ENCODE peak calls at places on chromosomes 12 and 14, in eight cellular contexts. J, P, G, T, E, D, Y and N are unnamed samples.

GRCh38 chr12:107610030-107610859 is 75.4 kb upstream of the PWP1 start:
- DNase-seq in J (peak), P (no peak), G (no peak), T (peak), E (no peak), D (peak), Y (no peak), N (peak)

GRCh38 chr12:82529954-82530353 is 156.8 kb upstream of the TMTC2 start:
- DNase-seq in J (no peak), P (no peak), G (no peak), T (no peak), E (no peak), D (no peak), Y (no peak), N (no peak)

GRCh38 chr12:121455766-121456420 is 56.0 kb downstream of the RNF34 start:
- DNase-seq in J (no peak), P (no peak), G (no peak), T (no peak), E (no peak), D (no peak), Y (no peak), N (no peak)

GRCh38 chr14:28875937-28876910 is 109.6 kb downstream of the FOXG1 start:
- DNase-seq in J (peak), P (no peak), G (no peak), T (no peak), E (no peak), D (no peak), Y (no peak), N (no peak)

GRCh38 chr14:77039285-77040058 is 11.0 kb upstream of the IRF2BPL start:
- DNase-seq in J (peak), P (no peak), G (no peak), T (no peak), E (no peak), D (no peak), Y (no peak), N (no peak)

GRCh38 chr14:20781805-20782204 is 737 bp downstream of the RNASE6 start:
- DNase-seq in J (peak), P (no peak), G (no peak), T (no peak), E (no peak), D (no peak), Y (no peak), N (no peak)

GRCh38 chr12:27861428-27862167 is 81.6 kb upstream of the MANSC4 start:
- DNase-seq in J (no peak), P (no peak), G (peak), T (no peak), E (peak), D (no peak), Y (peak), N (no peak)

GRCh38 chr14:101556566-101557320 is 4.6 kb upstream of the DIO3 start:
- DNase-seq in J (no peak), P (no peak), G (no peak), T (no peak), E (no peak), D (no peak), Y (peak), N (peak)

GRCh38 chr12:47408171-47408871 is 297.5 kb downstream of the RPAP3 start:
- DNase-seq in J (no peak), P (no peak), G (peak), T (no peak), E (no peak), D (no peak), Y (no peak), N (peak)

GRCh38 chr12:75990189-75990912 is 41.2 kb downstream of the PHLDA1 start:
- DNase-seq in J (no peak), P (no peak), G (no peak), T (no peak), E (no peak), D (no peak), Y (no peak), N (no peak)

GRCh38 chr12:57740656-57741412 is 2.3 kb upstream of the AGAP2 start:
- DNase-seq in J (no peak), P (no peak), G (peak), T (no peak), E (no peak), D (no peak), Y (peak), N (no peak)

GRCh38 chr12:74725154-74725553 is 187.5 kb downstream of the ATXN7L3B start:
- DNase-seq in J (peak), P (no peak), G (no peak), T (no peak), E (no peak), D (no peak), Y (no peak), N (peak)

GRCh38 chr12:16482726-16483125 is 123.2 kb downstream of the LMO3 start:
- DNase-seq in J (no peak), P (no peak), G (no peak), T (no peak), E (no peak), D (no peak), Y (no peak), N (no peak)

GRCh38 chr14:71429900-71430299 is 502.3 kb upstream of the RGS6 start:
- DNase-seq in J (no peak), P (no peak), G (no peak), T (no peak), E (no peak), D (no peak), Y (no peak), N (no peak)

GRCh38 chr12:14417717-14418116 is 52.2 kb downstream of the ATF7IP start:
- DNase-seq in J (peak), P (peak), G (no peak), T (peak), E (peak), D (peak), Y (peak), N (peak)

GRCh38 chr14:104352493-104353220 is 214.3 kb downstream of the KIF26A start:
- DNase-seq in J (no peak), P (no peak), G (no peak), T (no peak), E (peak), D (no peak), Y (no peak), N (no peak)

GRCh38 chr14:102927346-102927877 is 4.9 kb downstream of the AMN start:
- DNase-seq in J (no peak), P (no peak), G (peak), T (no peak), E (no peak), D (no peak), Y (peak), N (peak)

DNA sequence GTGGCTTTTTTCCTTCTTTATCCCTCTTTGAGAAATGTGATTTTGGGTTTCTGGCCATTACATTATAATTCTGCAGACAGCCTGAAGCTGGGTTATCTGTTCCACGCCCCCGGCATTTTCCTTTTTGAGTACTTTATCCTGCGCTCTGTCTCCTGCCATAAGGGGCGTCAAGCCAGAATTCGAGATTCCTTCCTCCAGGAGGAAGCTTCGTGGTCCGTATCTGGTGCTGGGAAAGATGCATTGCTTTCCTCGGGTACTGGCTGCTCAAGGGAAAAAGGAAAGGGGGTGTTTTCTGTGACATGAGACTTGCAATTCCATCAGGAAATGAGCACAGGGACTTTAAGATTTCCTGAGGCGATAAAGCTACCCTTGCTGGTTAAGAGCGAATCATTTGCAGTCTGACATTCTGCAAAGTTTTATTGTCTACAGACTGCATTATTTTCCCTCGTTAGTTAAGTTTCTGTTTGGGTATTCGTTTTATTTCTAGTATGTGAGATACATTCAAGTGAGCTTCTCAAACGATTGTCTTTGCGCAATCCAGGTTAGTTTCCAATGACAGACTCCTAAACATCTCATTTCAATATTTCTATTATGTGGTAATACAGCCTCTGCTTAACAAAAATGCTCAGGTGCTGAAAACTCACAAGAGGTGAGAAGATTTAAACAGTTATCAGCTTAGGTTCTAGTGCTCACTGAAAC is 706 bp downstream of the AKAP5 start:
- DNase-seq in J (peak), P (peak), G (no peak), T (no peak), E (no peak), D (peak), Y (peak), N (peak)
- TF ChIP-seq CTCF in J (peak), P (peak), G (no peak), T (peak), E (peak), D (peak), Y (no peak), N (no peak)

GRCh38 chr12:132461526-132461925 is 28.4 kb upstream of the FBRSL1 start:
- DNase-seq in J (no peak), P (no peak), G (no peak), T (no peak), E (no peak), D (no peak), Y (no peak), N (no peak)

GRCh38 chr12:132462778-132463177 is 27.2 kb upstream of the FBRSL1 start:
- DNase-seq in J (no peak), P (no peak), G (no peak), T (no peak), E (no peak), D (no peak), Y (no peak), N (no peak)

GRCh38 chr12:132458441-132459225 is 31.3 kb upstream of the FBRSL1 start:
- DNase-seq in J (no peak), P (no peak), G (no peak), T (no peak), E (no peak), D (no peak), Y (no peak), N (no peak)

GRCh38 chr12:132459270-132459669 is 30.7 kb upstream of the FBRSL1 start:
- DNase-seq in J (no peak), P (no peak), G (no peak), T (no peak), E (no peak), D (no peak), Y (no peak), N (no peak)

GRCh38 chr12:132460571-132460970 is 29.4 kb upstream of the FBRSL1 start:
- DNase-seq in J (no peak), P (no peak), G (no peak), T (no peak), E (no peak), D (no peak), Y (no peak), N (peak)
- TF ChIP-seq CTCF in J (peak), P (peak), G (peak), T (no peak), E (no peak), D (no peak), Y (no peak), N (peak)

GRCh38 chr14:22549981-22550670 is 38.9 kb downstream of the DAD1 start:
- DNase-seq in J (no peak), P (no peak), G (peak), T (no peak), E (no peak), D (no peak), Y (no peak), N (no peak)

GRCh38 chr14:22546722-22547071 is 42.3 kb downstream of the DAD1 start:
- DNase-seq in J (no peak), P (no peak), G (no peak), T (no peak), E (no peak), D (no peak), Y (no peak), N (no peak)

GRCh38 chr14:22549304-22549962 is 39.6 kb downstream of the DAD1 start:
- DNase-seq in J (no peak), P (no peak), G (no peak), T (no peak), E (no peak), D (no peak), Y (no peak), N (no peak)

GRCh38 chr14:22547309-22547947 is 41.6 kb downstream of the DAD1 start:
- DNase-seq in J (no peak), P (no peak), G (no peak), T (no peak), E (no peak), D (peak), Y (no peak), N (no peak)

DNA sequence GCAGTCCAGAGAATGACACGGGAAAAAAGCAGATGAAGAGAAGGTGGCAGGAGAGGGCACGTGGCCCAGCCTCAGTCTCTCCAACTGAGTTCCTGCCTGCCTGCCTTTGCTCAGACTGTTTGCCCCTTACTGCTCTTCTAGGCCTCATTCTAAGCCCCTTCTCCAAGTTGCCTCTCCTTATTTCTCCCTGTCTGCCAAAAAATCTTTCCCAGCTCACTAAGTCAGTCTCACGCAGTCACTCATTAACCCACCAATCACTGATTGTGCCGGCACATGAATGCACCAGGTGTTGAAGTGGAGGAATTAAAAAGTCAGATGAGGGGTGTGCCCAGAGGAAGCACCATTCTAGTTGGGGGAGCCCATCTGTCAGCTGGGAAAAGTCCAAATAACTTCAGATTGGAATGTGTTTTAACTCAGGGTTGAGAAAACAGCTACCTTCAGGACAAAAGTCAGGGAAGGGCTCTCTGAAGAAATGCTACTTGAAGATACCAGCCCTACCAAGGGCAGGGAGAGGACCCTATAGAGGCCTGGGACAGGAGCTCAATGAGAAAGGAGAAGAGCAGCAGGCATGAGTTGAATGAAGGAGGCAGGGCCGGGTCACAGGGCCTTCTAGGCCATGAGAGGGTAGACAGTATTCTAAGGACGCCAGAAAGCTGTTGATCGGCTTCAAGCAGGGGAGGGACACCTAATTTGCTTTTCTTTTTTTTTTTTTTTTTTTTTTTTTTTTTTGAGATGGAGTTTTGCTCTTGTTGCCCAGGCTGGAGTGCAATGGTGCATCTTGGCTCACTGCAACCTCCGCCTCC is 40.9 kb downstream of the DAD1 start:
- DNase-seq in J (no peak), P (no peak), G (no peak), T (no peak), E (no peak), D (no peak), Y (no peak), N (no peak)
- TF ChIP-seq CTCF in J (no peak), P (no peak), G (no peak), T (no peak), E (no peak), D (no peak), Y (no peak), N (no peak)

DNA sequence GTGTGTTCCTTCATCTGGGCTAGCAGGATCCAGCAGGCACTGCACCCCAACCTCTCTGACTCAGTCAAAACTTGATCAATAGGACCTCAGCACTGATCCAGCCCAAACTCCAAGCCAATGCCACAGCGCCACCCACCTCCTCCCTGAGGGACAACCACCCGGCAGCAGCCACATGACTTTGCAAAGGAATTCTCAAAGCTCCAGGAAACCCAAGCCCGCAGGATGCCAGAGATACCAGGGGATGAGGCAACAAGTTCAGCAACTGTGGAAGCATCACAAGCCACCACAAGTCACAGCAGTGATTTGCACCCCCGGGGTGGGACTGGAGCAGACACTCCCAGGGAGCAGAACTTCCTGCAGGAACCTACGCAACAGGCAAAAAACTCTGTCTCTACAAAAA is 37.3 kb downstream of the ACTN1 start:
- DNase-seq in J (peak), P (peak), G (no peak), T (peak), E (peak), D (peak), Y (no peak), N (peak)
- TF ChIP-seq CTCF in J (peak), P (peak), G (no peak), T (peak), E (peak), D (peak), Y (no peak), N (peak)

DNA sequence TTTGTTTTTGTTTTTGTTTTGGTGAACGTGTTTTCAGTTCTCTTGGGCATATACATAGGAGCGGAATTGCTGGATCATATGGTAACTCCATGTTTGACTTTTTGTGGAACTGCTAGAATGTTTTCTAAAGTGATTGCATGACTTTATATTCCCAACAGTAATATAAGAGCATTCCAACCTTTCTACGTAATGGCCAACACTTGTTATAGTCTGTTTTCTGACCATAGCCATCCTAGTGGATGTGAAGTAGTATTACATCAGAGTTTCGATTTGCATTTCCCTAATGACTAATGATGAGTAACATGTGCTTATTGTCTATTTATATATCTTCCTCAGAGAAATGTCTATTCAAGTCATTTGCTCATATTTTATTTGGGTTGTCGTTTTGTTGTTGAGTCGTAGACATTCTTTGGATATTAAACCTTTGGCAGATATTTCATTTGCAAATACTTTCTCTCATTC is 268.7 kb downstream of the AEBP2 start:
- DNase-seq in J (no peak), P (no peak), G (no peak), T (no peak), E (no peak), D (peak), Y (no peak), N (peak)
- TF ChIP-seq CTCF in J (no peak), P (peak), G (no peak), T (no peak), E (no peak), D (peak), Y (no peak), N (no peak)

GRCh38 chr12:30754383-30754749 is 385 bp downstream of the CAPRIN2 start:
- DNase-seq in J (no peak), P (no peak), G (no peak), T (no peak), E (no peak), D (no peak), Y (no peak), N (no peak)

GRCh38 chr12:30753761-30754382 is 879 bp downstream of the CAPRIN2 start:
- DNase-seq in J (no peak), P (no peak), G (no peak), T (no peak), E (no peak), D (no peak), Y (no peak), N (peak)

GRCh38 chr12:30752255-30752654 is 2.5 kb downstream of the CAPRIN2 start:
- DNase-seq in J (no peak), P (no peak), G (no peak), T (no peak), E (no peak), D (no peak), Y (no peak), N (no peak)

GRCh38 chr12:30754750-30755394 is at the start of gene CAPRIN2:
- DNase-seq in J (peak), P (peak), G (peak), T (peak), E (peak), D (peak), Y (peak), N (peak)

DNA sequence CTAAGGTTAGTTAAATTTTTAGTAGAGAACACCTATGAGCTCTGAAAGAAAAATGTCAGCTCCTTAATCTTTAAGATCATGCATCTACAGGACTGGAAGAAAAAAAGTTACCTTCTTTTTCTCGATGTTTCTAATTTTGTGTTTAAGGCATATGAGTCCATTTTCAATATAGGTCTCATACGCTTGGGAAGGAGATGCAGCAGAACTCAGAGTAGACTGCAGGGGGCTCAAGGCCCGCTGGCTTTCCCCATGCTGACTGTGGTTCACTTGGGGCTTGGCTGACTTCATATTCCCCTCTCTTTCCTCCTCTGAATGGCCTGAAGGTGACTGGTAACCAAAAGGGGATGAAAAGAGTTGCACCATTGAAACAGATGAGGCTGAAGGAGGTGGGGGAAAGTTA is 1.5 kb downstream of the CAPRIN2 start:
- DNase-seq in J (peak), P (no peak), G (peak), T (no peak), E (no peak), D (peak), Y (no peak), N (peak)
- TF ChIP-seq CTCF in J (peak), P (peak), G (peak), T (peak), E (no peak), D (peak), Y (no peak), N (no peak)

DNA sequence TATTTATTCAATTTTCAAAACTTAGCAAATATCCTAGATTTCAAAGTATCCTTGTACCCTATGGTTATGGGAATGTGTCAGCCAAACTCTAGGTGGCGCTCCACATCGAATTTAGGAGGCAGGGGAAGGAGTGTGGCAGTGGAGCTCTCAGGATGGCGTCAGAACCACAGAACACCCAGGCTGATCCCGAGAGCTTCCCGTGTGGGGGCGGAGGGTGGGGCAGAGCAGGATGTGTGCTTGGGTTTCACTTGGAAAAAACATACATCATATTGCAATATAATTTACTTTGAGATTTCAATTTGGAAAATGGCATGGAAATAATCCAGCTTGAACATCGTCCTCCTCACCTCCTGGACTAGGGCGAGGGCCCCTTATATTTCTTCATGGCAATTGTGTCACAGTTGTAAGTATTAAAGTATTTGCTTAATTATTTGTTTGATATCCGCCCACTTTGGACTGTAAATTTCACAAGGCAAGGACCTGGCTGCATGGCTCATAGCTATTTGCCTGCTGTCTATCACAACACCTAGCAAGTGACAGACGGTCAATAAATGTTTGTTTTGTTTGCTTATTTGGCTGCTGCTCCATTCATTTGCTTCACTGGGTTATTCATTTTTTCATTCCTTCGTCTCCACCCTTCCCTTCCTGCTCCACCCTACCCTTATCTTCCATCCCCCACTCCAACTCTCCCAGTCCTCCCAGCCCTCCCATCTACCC is 221.5 kb upstream of the HMGA2 start:
- DNase-seq in J (peak), P (peak), G (peak), T (peak), E (peak), D (peak), Y (peak), N (peak)
- TF ChIP-seq CTCF in J (peak), P (peak), G (peak), T (peak), E (peak), D (peak), Y (peak), N (peak)